ENCODE peak calls at places on chromosome 17, in seven cellular contexts. P, M, V, F, W, X and U are unnamed samples.

GRCh38 chr17:34579979-34580684 is 750 bp downstream of the TMEM132E start:
- DNase-seq in V (no peak), W (peak; percentile 82), P (no peak), M (peak; percentile 44), F (no peak), X (peak; percentile 14), U (no peak)

GRCh38 chr17:70089513-70090148 is 14.6 kb downstream of the KCNJ16 start:
- DNase-seq in P (peak; percentile 59), F (no peak), W (no peak), M (no peak), X (peak; percentile 16), V (no peak), U (no peak)

GRCh38 chr17:61393904-61394629 is 5.6 kb upstream of the TBX2 start:
- DNase-seq in X (no peak), W (no peak), V (peak; percentile 82), P (no peak), F (no peak), M (peak; percentile 77), U (no peak)

GRCh38 chr17:28704219-28704858 is 7.3 kb downstream of the PROCA1 start:
- DNase-seq in V (no peak), M (no peak), P (no peak), X (no peak), F (no peak), W (no peak), U (no peak)

GRCh38 chr17:82213251-82214011 is 789 bp upstream of the CCDC57 start:
- DNase-seq in F (no peak), W (peak; percentile 81), V (no peak), X (peak; percentile 79), P (peak; percentile 66), M (peak; percentile 48), U (no peak)

GRCh38 chr17:59621771-59622170 is 2.1 kb downstream of the CLTC start:
- DNase-seq in M (no peak), X (no peak), V (no peak), W (no peak), P (no peak), F (no peak), U (no peak)

GRCh38 chr17:41521574-41522261 is 3.0 kb upstream of the KRT15 start:
- DNase-seq in X (no peak), V (no peak), P (peak; percentile 28), F (peak; percentile 97), M (no peak), W (no peak), U (no peak)

GRCh38 chr17:57221366-57222350 is 34.7 kb upstream of the MSI2 start:
- DNase-seq in F (no peak), W (no peak), M (no peak), V (no peak), X (no peak), P (no peak), U (no peak)

GRCh38 chr17:35981908-35982330 is 622 bp upstream of the CCL16 start:
- DNase-seq in V (no peak), P (no peak), F (no peak), W (no peak), M (no peak), X (no peak), U (no peak)

GRCh38 chr17:77096570-77097214 is 44.1 kb upstream of the SEC14L1 start:
- DNase-seq in W (no peak), V (no peak), P (peak; percentile 29), M (peak; percentile 18), X (peak; percentile 35), F (no peak), U (no peak)

GRCh38 chr17:3385869-3386816 is at the start of gene OR3A2:
- DNase-seq in F (no peak), X (no peak), M (no peak), W (no peak), V (no peak), P (no peak), U (no peak)